ENCODE peak calls at places on chromosomes 3 and 15, in nine cellular contexts. X, Q, H, T, J, N, C, R and W are unnamed samples.

GRCh38 chr15:95302206-95302605 is 1028.3 kb upstream of the NR2F2 start:
- DNase-seq in X (no peak), Q (no peak), H (no peak), T (no peak), J (no peak), N (no peak), C (no peak), R (no peak), W (no peak)

GRCh38 chr3:187978433-187979011 is 175.4 kb upstream of the LPP start:
- DNase-seq in X (no peak), Q (peak; percentile 90), H (no peak), T (no peak), J (no peak), N (no peak), C (no peak), R (no peak), W (no peak)

GRCh38 chr3:11328196-11328945 is 56.2 kb downstream of the ATG7 start:
- DNase-seq in X (no peak), Q (no peak), H (no peak), T (no peak), J (no peak), N (no peak), C (no peak), R (no peak), W (no peak)

GRCh38 chr3:147398841-147399534 is 7.4 kb downstream of the ZIC4 start:
- DNase-seq in X (no peak), Q (no peak), H (no peak), T (no peak), J (no peak), N (no peak), C (no peak), R (no peak), W (no peak)

GRCh38 chr3:195070321-195070720 is 200.6 kb downstream of the XXYLT1 start:
- DNase-seq in X (no peak), Q (no peak), H (no peak), T (no peak), J (no peak), N (no peak), C (no peak), R (no peak), W (no peak)

GRCh38 chr3:127606981-127607595 is 8.9 kb downstream of the MCM2 start:
- DNase-seq in X (no peak), Q (no peak), H (no peak), T (no peak), J (no peak), N (no peak), C (no peak), R (no peak), W (peak; percentile 62)

GRCh38 chr15:81981888-81982287 is 63.9 kb downstream of the MEX3B start:
- DNase-seq in X (no peak), Q (no peak), H (no peak), T (no peak), J (no peak), N (no peak), C (no peak), R (no peak), W (no peak)

GRCh38 chr15:73601449-73602425 is 31.5 kb downstream of the NPTN start:
- DNase-seq in X (peak; percentile 65), Q (no peak), H (no peak), T (peak; percentile 10), J (peak; percentile 33), N (peak; percentile 59), C (peak; percentile 31), R (no peak), W (peak; percentile 34)

GRCh38 chr3:63351159-63352007 is 73.3 kb downstream of the SYNPR start:
- DNase-seq in X (peak; percentile 84), Q (peak; percentile 56), H (no peak), T (peak; percentile 38), J (peak; percentile 51), N (no peak), C (no peak), R (peak; percentile 49), W (no peak)

GRCh38 chr3:51388286-51389029 is 2.6 kb upstream of the RBM15B start:
- DNase-seq in X (no peak), Q (peak; percentile 40), H (peak; percentile 41), T (no peak), J (peak; percentile 45), N (peak; percentile 52), C (no peak), R (no peak), W (no peak)

GRCh38 chr3:100629728-100630127 is 20.3 kb downstream of the ADGRG7 start:
- DNase-seq in X (no peak), Q (no peak), H (no peak), T (no peak), J (no peak), N (no peak), C (no peak), R (no peak), W (no peak)

GRCh38 chr3:189446959-189447560 is 184.1 kb upstream of the TP63 start:
- DNase-seq in X (peak; percentile 53), Q (no peak), H (no peak), T (no peak), J (no peak), N (no peak), C (no peak), R (no peak), W (no peak)

GRCh38 chr3:129344540-129345220 is 66.0 kb downstream of the HMCES start:
- DNase-seq in X (no peak), Q (no peak), H (no peak), T (no peak), J (no peak), N (no peak), C (no peak), R (no peak), W (no peak)

GRCh38 chr3:177597325-177598109 is 400.2 kb upstream of the TBL1XR1 start:
- DNase-seq in X (peak; percentile 98), Q (peak; percentile 63), H (no peak), T (peak; percentile 42), J (no peak), N (peak; percentile 59), C (no peak), R (peak; percentile 22), W (peak; percentile 88)

GRCh38 chr3:80553211-80553610 is 785.4 kb upstream of the ROBO1 start:
- DNase-seq in X (no peak), Q (no peak), H (no peak), T (no peak), J (no peak), N (no peak), C (no peak), R (no peak), W (no peak)

GRCh38 chr15:55555089-55555488 is 33.1 kb downstream of the PYGO1 start:
- DNase-seq in X (no peak), Q (no peak), H (no peak), T (no peak), J (no peak), N (no peak), C (no peak), R (no peak), W (no peak)

DNA sequence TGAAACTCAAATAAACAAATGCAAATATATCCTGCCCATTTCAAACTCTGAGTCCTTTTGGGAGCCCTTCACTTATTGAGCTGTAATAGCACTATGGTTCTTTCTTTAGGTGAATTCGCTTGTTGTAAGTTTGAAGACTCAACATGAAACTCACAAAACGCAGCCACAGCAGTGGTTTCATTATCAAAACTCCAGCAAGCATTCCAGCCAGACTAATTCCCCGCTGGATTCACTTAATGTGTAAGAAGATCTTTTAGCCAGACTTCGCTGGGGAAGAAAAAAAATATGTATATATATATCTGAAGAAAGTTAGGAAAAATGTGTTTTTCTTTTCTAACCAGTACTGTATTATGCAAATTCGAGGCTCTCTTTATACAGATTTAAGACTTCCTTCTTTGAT is 241.1 kb downstream of the WNT5A start:
- DNase-seq in X (peak; percentile 67), Q (no peak), H (no peak), T (no peak), J (no peak), N (no peak), C (no peak), R (no peak), W (no peak)
- H3K4me3 ChIP-seq in X (peak overlapping the region; percentile 23), Q (no peak overlapping the region), H (no peak overlapping the region), T (no peak overlapping the region), J (no peak overlapping the region), N (no peak overlapping the region), C (no peak overlapping the region), R (no peak overlapping the region), W (no peak overlapping the region)

GRCh38 chr3:5136211-5136610 is 14.1 kb downstream of the ARL8B start:
- DNase-seq in X (no peak), Q (no peak), H (no peak), T (no peak), J (no peak), N (no peak), C (no peak), R (no peak), W (no peak)

GRCh38 chr3:5136619-5137429 is 14.7 kb downstream of the ARL8B start:
- DNase-seq in X (peak; percentile 35), Q (peak; percentile 83), H (no peak), T (no peak), J (peak; percentile 49), N (no peak), C (no peak), R (peak; percentile 37), W (peak; percentile 32)

GRCh38 chr3:5133689-5134088 is 11.6 kb downstream of the ARL8B start:
- DNase-seq in X (no peak), Q (no peak), H (no peak), T (no peak), J (no peak), N (no peak), C (no peak), R (no peak), W (no peak)

GRCh38 chr3:5128861-5129260 is 6.8 kb downstream of the ARL8B start:
- DNase-seq in X (no peak), Q (no peak), H (no peak), T (no peak), J (no peak), N (no peak), C (no peak), R (no peak), W (no peak)

GRCh38 chr3:5133239-5133638 is 11.1 kb downstream of the ARL8B start:
- DNase-seq in X (no peak), Q (no peak), H (no peak), T (no peak), J (no peak), N (no peak), C (no peak), R (no peak), W (no peak)
- H3K4me3 ChIP-seq in X (no peak overlapping the region), Q (no peak overlapping the region), H (no peak overlapping the region), T (no peak overlapping the region), J (no peak overlapping the region), N (no peak overlapping the region), C (no peak overlapping the region), R (no peak overlapping the region), W (no peak overlapping the region)

GRCh38 chr3:43288366-43288765 is 2.0 kb downstream of the SNRK start:
- DNase-seq in X (peak; percentile 53), Q (peak; percentile 51), H (no peak), T (peak; percentile 23), J (no peak), N (no peak), C (no peak), R (no peak), W (no peak)
- H3K4me3 ChIP-seq in X (peak overlapping the region; percentile 86), Q (peak overlapping the region; percentile 73), H (peak overlapping the region; percentile 68), T (peak overlapping the region; percentile 12), J (peak overlapping the region; percentile 96), N (peak overlapping the region; percentile 97), C (peak overlapping the region; percentile 56), R (peak overlapping the region; percentile 13), W (peak overlapping the region; percentile 57)

GRCh38 chr15:43749690-43750345 is 3.6 kb downstream of the PDIA3 start:
- DNase-seq in X (peak; percentile 27), Q (peak; percentile 92), H (peak; percentile 34), T (no peak), J (no peak), N (no peak), C (no peak), R (no peak), W (no peak)
- H3K4me3 ChIP-seq in X (peak overlapping the region; percentile 31), Q (peak overlapping the region; percentile 62), H (peak overlapping the region; percentile 21), T (no peak overlapping the region), J (no peak overlapping the region), N (peak overlapping the region; percentile 4), C (peak overlapping the region; percentile 6), R (no peak overlapping the region), W (no peak overlapping the region)